ENCODE peak calls at places on chromosomes 2 and 18, in four cellular contexts. One of them, this sample, is unnamed.

GRCh38 chr18:61579581-61579980 is 246.4 kb downstream of the CDH20 start:
- DNase-seq in OCI-LY7: no peak
- DNase-seq in NCI-H1417: no peak
- DNase-seq in smooth muscle cell of the brain vasculature: no peak
- DNase-seq in this sample: no peak

GRCh38 chr2:133844214-133844892 is 276.1 kb upstream of the NCKAP5 start:
- DNase-seq in smooth muscle cell of the brain vasculature: peak; percentile 47
- DNase-seq in OCI-LY7: peak; percentile 63
- DNase-seq in NCI-H1417: peak; percentile 4
- DNase-seq in this sample: peak; percentile 53

GRCh38 chr2:176473177-176473576 is 203.9 kb downstream of the MTX2 start:
- DNase-seq in NCI-H1417: no peak
- DNase-seq in smooth muscle cell of the brain vasculature: no peak
- DNase-seq in OCI-LY7: no peak
- DNase-seq in this sample: no peak

GRCh38 chr2:54629390-54629789 is 94.1 kb upstream of the EML6 start:
- DNase-seq in NCI-H1417: no peak
- DNase-seq in OCI-LY7: no peak
- DNase-seq in smooth muscle cell of the brain vasculature: no peak
- DNase-seq in this sample: no peak

GRCh38 chr2:3641841-3642421 is 16.1 kb upstream of the ALLC start:
- DNase-seq in OCI-LY7: no peak
- DNase-seq in NCI-H1417: no peak
- DNase-seq in smooth muscle cell of the brain vasculature: no peak
- DNase-seq in this sample: no peak

GRCh38 chr2:219527076-219527394 is 12.8 kb downstream of the ASIC4 start:
- DNase-seq in NCI-H1417: peak; percentile 51
- DNase-seq in OCI-LY7: no peak
- DNase-seq in smooth muscle cell of the brain vasculature: no peak
- DNase-seq in this sample: no peak

GRCh38 chr18:944440-944839 is 39.8 kb downstream of the ADCYAP1 start:
- DNase-seq in OCI-LY7: no peak
- DNase-seq in smooth muscle cell of the brain vasculature: no peak
- DNase-seq in NCI-H1417: no peak
- DNase-seq in this sample: no peak

GRCh38 chr2:172214252-172214651 is 111.6 kb upstream of the DLX2 start:
- DNase-seq in smooth muscle cell of the brain vasculature: no peak
- DNase-seq in OCI-LY7: no peak
- DNase-seq in NCI-H1417: no peak
- DNase-seq in this sample: no peak

GRCh38 chr2:30272761-30273573 is 41.6 kb downstream of the LBH start:
- DNase-seq in NCI-H1417: no peak
- DNase-seq in smooth muscle cell of the brain vasculature: no peak
- DNase-seq in OCI-LY7: no peak
- DNase-seq in this sample: no peak

GRCh38 chr2:130766037-130766436 is 10.7 kb downstream of the AMER3 start:
- DNase-seq in NCI-H1417: no peak
- DNase-seq in OCI-LY7: no peak
- DNase-seq in smooth muscle cell of the brain vasculature: no peak
- DNase-seq in this sample: no peak

GRCh38 chr2:22375094-22375493 is 1009.9 kb upstream of the KLHL29 start:
- DNase-seq in OCI-LY7: no peak
- DNase-seq in smooth muscle cell of the brain vasculature: no peak
- DNase-seq in NCI-H1417: no peak
- DNase-seq in this sample: no peak

This sample was measured in NCI-H1048.